ENCODE peak calls at places on chromosomes 7 and 10, in six cellular contexts. P is left lung, M is thoracic aorta, J is sigmoid colon, I is neuronal stem cell, C is aorta. O is an unnamed sample. For H3K4me1, the result is how much of the 10 kb centered on the place peaks cover.

GRCh38 chr7:101518348-101518747 is 110.7 kb downstream of the MYL10 start:
- DNase-seq in P (no peak), M (no peak), C (no peak), I (no peak), J (no peak), O (no peak)

GRCh38 chr7:51154201-51154600 is 162.4 kb downstream of the COBL start:
- DNase-seq in J (no peak), P (no peak), M (no peak), I (no peak), C (no peak), O (no peak)

GRCh38 chr7:102098986-102099385 is 187.7 kb upstream of the SH2B2 start:
- DNase-seq in J (no peak), P (no peak), M (no peak), I (no peak), C (peak), O (no peak)

GRCh38 chr10:104028146-104028545 is 57.5 kb downstream of the COL17A1 start:
- DNase-seq in J (no peak), I (no peak), P (no peak), M (no peak), C (no peak), O (no peak)

GRCh38 chr7:104914427-104914826 is 99.6 kb upstream of the KMT2E start:
- DNase-seq in I (no peak), C (no peak), M (no peak), J (no peak), P (no peak), O (no peak)

GRCh38 chr10:95217476-95217875 is 23.4 kb downstream of the ACSM6 start:
- DNase-seq in M (no peak), J (no peak), P (no peak), I (no peak), C (no peak), O (no peak)

GRCh38 chr10:116974442-116975005 is 30.5 kb downstream of the SHTN1 start:
- DNase-seq in J (no peak), I (no peak), C (no peak), M (no peak), P (no peak), O (no peak)

GRCh38 chr7:80941206-80941758 is 22.4 kb upstream of the SEMA3C start:
- DNase-seq in M (no peak), J (no peak), I (no peak), C (no peak), P (no peak), O (no peak)

GRCh38 chr10:51422311-51423120 is 276.9 kb downstream of the CSTF2T start:
- DNase-seq in M (no peak), C (peak), I (no peak), J (peak), P (no peak), O (peak)

GRCh38 chr10:79377557-79378382 is 30.5 kb downstream of the PPIF start:
- DNase-seq in M (no peak), J (peak), C (no peak), P (no peak), I (no peak), O (no peak)

GRCh38 chr10:119250641-119251314 is 43.4 kb downstream of the GRK5 start:
- DNase-seq in I (no peak), C (no peak), M (no peak), J (no peak), P (no peak), O (no peak)

GRCh38 chr10:71193516-71193915 is 18.9 kb upstream of the UNC5B start:
- DNase-seq in M (no peak), J (no peak), C (no peak), I (no peak), P (no peak), O (no peak)

GRCh38 chr7:148290451-148291005 is 300.0 kb upstream of the C7orf33 start:
- DNase-seq in I (no peak), J (no peak), M (no peak), C (no peak), P (no peak), O (no peak)

GRCh38 chr10:7593905-7594304 is 72.9 kb downstream of the ITIH5 start:
- DNase-seq in M (no peak), C (no peak), J (peak), P (no peak), I (no peak), O (no peak)

GRCh38 chr10:59887006-59887405 is 19.4 kb downstream of the CCDC6 start:
- DNase-seq in M (no peak), P (no peak), I (no peak), C (no peak), J (no peak), O (no peak)

GRCh38 chr10:63103971-63104409 is 29.1 kb upstream of the NRBF2 start:
- DNase-seq in J (no peak), M (no peak), I (peak), C (no peak), P (no peak), O (no peak)

GRCh38 chr10:72025832-72026231 is 61.6 kb downstream of the CHST3 start:
- DNase-seq in C (no peak), M (no peak), P (no peak), I (no peak), J (no peak), O (no peak)

GRCh38 chr7:139360948-139361307 is 1.2 kb downstream of the LUC7L2 start:
- DNase-seq in J (no peak), P (no peak), M (no peak), C (no peak), I (no peak), O (no peak)

GRCh38 chr10:78634835-78635234 is 433.9 kb upstream of the ZMIZ1 start:
- DNase-seq in M (no peak), I (no peak), C (no peak), P (no peak), J (no peak), O (no peak)

GRCh38 chr10:116721991-116722392 is 20.4 kb downstream of the HSPA12A start:
- DNase-seq in P (no peak), J (peak), M (no peak), I (no peak), C (no peak), O (no peak)

GRCh38 chr7:25759281-25759680 is 392.7 kb upstream of the NFE2L3 start:
- DNase-seq in M (no peak), P (no peak), I (no peak), C (no peak), J (no peak), O (no peak)

GRCh38 chr10:69348824-69349541 is 67.7 kb downstream of the TACR2 start:
- DNase-seq in I (no peak), J (peak), M (peak), P (no peak), C (peak), O (peak)

GRCh38 chr10:13396369-13396768 is 48.3 kb upstream of the SEPHS1 start:
- DNase-seq in I (no peak), M (no peak), P (no peak), J (no peak), C (no peak), O (no peak)

GRCh38 chr7:43850348-43851116 is 18.8 kb downstream of the MRPS24 start:
- DNase-seq in J (no peak), I (no peak), C (no peak), M (no peak), P (no peak), O (no peak)

GRCh38 chr7:127891144-127891543 is 140.1 kb downstream of the LRRC4 start:
- DNase-seq in I (no peak), J (no peak), M (no peak), C (no peak), P (no peak), O (no peak)

GRCh38 chr10:392705-393037 is 257.4 kb downstream of the ZMYND11 start:
- DNase-seq in C (no peak), M (no peak), P (no peak), I (no peak), J (no peak), O (no peak)

GRCh38 chr7:55574062-55574717 is 1.9 kb upstream of the VOPP1 start:
- DNase-seq in I (no peak), P (no peak), C (no peak), J (no peak), M (no peak), O (no peak)

GRCh38 chr7:117810642-117811512 is 62.4 kb downstream of the CTTNBP2 start:
- DNase-seq in I (no peak), P (no peak), J (no peak), M (no peak), C (no peak), O (no peak)

GRCh38 chr10:12709516-12709915 is 292.0 kb downstream of the CCDC3 start:
- DNase-seq in J (no peak), M (no peak), I (no peak), C (no peak), P (no peak), O (no peak)

DNA sequence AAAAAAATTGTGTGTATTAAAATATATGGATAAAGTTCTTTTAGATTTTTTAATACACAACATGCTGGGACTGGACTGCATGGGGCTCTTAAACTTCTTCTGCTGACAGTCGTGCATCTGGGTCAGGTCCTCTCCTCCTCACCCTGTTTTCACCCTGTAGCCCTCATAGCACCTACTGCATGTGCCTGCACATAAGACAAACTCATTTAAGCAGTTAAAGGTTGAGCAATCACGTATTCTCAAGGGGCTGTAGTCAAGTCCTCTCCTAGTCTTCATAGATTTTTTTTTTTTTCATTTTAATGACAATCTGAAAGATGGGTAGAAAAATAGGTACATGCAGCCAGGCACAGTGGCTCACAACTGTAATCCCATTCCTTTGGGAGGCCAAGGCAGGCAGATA is 23.6 kb upstream of the PDCD4 start:
- DNase-seq in I (no peak), M (no peak), J (no peak), C (no peak), P (no peak), O (no peak)
- H3K4me1 ChIP-seq in I (under half), M (under half), J (under half), C (under half), P (under half), O (under half)

DNA sequence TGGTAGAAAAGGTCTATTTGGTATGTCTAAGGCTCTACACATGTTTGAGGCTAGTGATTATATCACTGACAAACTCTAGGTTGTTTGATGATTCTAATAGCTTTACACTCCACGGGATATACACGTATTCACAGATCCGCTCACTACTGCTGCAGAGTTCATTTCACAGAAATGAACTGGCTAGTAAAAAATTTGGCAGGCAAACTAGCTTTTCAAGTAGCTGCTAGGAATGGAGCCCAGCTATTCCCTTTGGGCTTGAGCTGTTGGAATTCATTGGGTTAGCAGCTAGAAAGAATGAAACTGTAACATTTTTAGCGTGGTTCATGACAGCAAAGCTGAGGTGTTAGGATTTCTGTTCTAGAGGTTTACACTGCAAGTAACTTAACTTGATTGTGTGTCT is 37.6 kb downstream of the R3HCC1L start:
- DNase-seq in M (no peak), J (peak), C (no peak), I (no peak), P (no peak), O (peak)
- H3K4me1 ChIP-seq in M (under half), J (under half), C (under half), I (under half), P (under half), O (under half)

GRCh38 chr10:93475227-93475626 is 6.9 kb downstream of the MYOF start:
- DNase-seq in M (no peak), J (no peak), C (no peak), P (no peak), I (no peak), O (no peak)
- H3K4me1 ChIP-seq in M (half or more), J (half or more), C (under half), P (half or more), I (under half), O (under half)

DNA sequence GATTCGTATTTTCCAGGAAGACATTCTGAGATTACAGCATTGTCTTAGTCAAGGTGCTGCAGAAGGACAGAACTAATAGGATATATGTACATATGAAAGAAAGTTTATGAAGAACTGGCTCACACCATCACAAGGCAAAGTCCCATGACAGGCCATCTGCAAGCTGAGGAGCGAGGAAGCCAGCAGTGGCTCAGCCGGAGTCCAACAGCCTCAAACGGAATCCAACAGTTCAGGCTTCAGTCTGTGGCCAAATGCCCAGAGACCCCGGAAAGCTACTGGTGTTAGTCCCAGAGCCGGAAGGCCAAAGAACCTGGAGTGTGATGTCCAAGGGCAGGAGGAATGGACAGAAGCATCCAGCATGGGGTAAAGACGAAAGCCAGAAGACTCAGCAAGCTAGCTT is 4.4 kb upstream of the ZFAND2A start:
- DNase-seq in I (no peak), M (no peak), C (no peak), P (no peak), J (no peak), O (no peak)
- H3K4me1 ChIP-seq in I (under half), M (under half), C (under half), P (under half), J (under half), O (under half)

DNA sequence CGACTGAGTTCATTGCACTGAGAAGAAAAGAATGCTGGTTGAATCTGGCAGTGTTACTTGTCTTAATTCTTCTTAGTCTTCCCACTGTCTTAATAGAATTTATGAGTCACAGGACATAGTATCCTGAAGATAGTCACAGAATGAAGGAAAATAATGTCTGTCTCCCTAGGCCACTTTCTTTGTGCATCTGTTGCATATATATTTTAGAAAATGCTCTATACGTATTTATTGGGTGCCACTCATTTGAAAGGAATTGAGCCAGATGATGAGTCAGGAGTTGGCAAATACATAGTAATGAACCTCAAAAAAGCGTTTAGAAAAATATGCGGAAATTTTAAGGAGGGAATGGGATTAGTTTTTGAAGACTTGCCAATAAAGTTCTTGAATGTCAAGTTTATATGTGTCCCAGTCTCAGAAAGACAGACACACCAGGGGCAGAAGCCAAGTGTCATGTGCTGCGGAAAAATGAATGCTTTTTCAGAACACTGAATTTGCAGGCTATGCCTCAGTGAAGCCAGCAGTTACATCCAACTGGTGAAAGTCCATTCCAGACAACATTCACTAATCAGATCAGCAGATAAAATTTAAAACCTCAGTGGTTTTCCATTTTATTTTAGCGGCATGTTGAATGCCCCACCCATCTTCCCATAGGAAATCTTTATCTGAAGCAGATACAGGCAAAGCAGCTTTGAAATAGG is 308.3 kb downstream of the BICC1 start:
- DNase-seq in J (no peak), C (no peak), I (no peak), P (no peak), M (no peak), O (no peak)
- H3K4me1 ChIP-seq in J (under half), C (under half), I (under half), P (under half), M (under half), O (under half)

DNA sequence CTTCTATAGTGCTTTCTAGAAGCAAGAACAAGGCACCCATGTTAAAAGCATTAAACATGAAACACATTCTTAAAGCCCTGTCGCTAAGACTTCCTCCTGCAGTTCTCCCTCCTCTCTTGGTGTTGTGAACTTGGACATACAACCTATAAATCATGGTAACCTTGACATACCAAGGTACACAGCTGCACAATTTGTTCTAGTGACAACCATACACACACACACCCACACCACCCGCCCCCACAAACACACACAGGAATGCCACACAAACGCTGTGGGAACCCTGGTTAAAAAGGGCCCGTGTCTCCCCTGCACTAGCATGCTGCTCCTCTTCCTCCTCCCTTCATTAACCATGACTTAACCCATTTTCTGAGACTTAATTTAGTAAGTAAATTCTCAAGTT is 158.8 kb downstream of the TAX1BP1 start:
- DNase-seq in M (no peak), I (no peak), C (no peak), J (no peak), P (no peak), O (no peak)
- H3K4me1 ChIP-seq in M (under half), I (under half), C (under half), J (under half), P (half or more), O (under half)

DNA sequence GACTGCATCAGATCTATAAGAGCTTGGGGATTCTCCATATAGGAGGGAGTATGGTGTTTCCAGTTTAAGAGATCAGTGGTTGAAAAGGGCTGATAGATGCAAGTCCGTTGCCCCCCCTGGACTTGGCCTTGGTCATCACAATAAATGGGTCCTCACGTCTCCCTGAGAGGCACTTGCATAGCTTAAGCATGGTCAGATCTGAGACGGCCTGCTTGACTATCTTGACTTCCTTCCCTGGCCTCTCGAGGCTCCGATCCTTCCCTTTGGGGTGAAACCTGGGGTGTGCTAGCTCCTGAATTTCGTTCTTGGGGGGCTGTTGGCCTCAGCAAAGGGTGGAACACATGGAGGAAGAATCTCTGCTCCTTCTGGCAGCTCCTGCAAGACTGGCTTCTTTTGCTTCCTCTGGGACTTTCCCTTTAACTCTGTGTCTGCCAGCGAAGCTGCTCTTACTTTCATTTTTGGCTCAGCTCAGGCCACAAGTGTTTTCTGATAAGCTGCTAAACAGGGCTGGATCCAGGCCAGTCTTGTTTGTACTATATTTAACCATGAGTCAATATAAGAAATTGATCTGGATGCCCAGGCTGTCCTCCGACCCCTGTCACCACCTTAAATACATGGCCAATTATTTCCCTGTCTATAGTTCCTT is 11.2 kb upstream of the ZNF485 start:
- DNase-seq in I (no peak), P (no peak), M (no peak), J (no peak), C (no peak), O (peak)
- H3K4me1 ChIP-seq in I (under half), P (under half), M (under half), J (under half), C (under half), O (under half)

GRCh38 chr10:113199459-113199858 is 249.4 kb downstream of the TCF7L2 start:
- DNase-seq in C (no peak), J (no peak), P (no peak), I (no peak), M (no peak), O (no peak)
- H3K4me1 ChIP-seq in C (under half), J (under half), P (under half), I (under half), M (under half), O (under half)

O was measured in right cardiac atrium.